ENCODE peak calls at places on chromosomes 16 and 17, in six cellular contexts. One of them, this sample, is unnamed.

GRCh38 chr16:70160821-70161220 is 12.8 kb upstream of the CLEC18C start:
- DNase-seq in OCI-LY7: no peak
- DNase-seq in HFFc6: no peak
- DNase-seq in cardiac muscle cell: no peak
- DNase-seq in neural progenitor cell: no peak
- DNase-seq in fibroblast of mammary gland: no peak
- DNase-seq in this sample: peak

GRCh38 chr17:40522250-40522960 is 21.0 kb upstream of the TNS4 start:
- DNase-seq in OCI-LY7: no peak
- DNase-seq in fibroblast of mammary gland: peak
- DNase-seq in HFFc6: no peak
- DNase-seq in cardiac muscle cell: no peak
- DNase-seq in neural progenitor cell: no peak
- DNase-seq in this sample: no peak

GRCh38 chr16:55832788-55833583 is at the start of gene CES1:
- DNase-seq in HFFc6: no peak
- DNase-seq in OCI-LY7: no peak
- DNase-seq in cardiac muscle cell: peak
- DNase-seq in fibroblast of mammary gland: no peak
- DNase-seq in neural progenitor cell: peak
- DNase-seq in this sample: no peak

GRCh38 chr17:8120520-8121443 is 2.5 kb upstream of the ALOXE3 start:
- DNase-seq in cardiac muscle cell: peak
- DNase-seq in fibroblast of mammary gland: peak
- DNase-seq in neural progenitor cell: peak
- DNase-seq in HFFc6: peak
- DNase-seq in OCI-LY7: peak
- DNase-seq in this sample: peak

GRCh38 chr16:21203155-21203797 is 8.1 kb downstream of the ZP2 start:
- DNase-seq in OCI-LY7: no peak
- DNase-seq in cardiac muscle cell: no peak
- DNase-seq in HFFc6: no peak
- DNase-seq in fibroblast of mammary gland: no peak
- DNase-seq in neural progenitor cell: no peak
- DNase-seq in this sample: no peak

GRCh38 chr16:28905800-28906372 is 19.2 kb downstream of the RABEP2 start:
- DNase-seq in OCI-LY7: no peak
- DNase-seq in neural progenitor cell: no peak
- DNase-seq in HFFc6: no peak
- DNase-seq in cardiac muscle cell: no peak
- DNase-seq in fibroblast of mammary gland: no peak
- DNase-seq in this sample: no peak

GRCh38 chr16:84854759-84855158 is 35.0 kb downstream of the CRISPLD2 start:
- DNase-seq in HFFc6: no peak
- DNase-seq in fibroblast of mammary gland: peak
- DNase-seq in neural progenitor cell: no peak
- DNase-seq in cardiac muscle cell: no peak
- DNase-seq in OCI-LY7: no peak
- DNase-seq in this sample: no peak

GRCh38 chr17:82241183-82241925 is 12.5 kb downstream of the SLC16A3 start:
- DNase-seq in cardiac muscle cell: no peak
- DNase-seq in neural progenitor cell: no peak
- DNase-seq in OCI-LY7: no peak
- DNase-seq in fibroblast of mammary gland: peak
- DNase-seq in HFFc6: peak
- DNase-seq in this sample: no peak

GRCh38 chr16:80656731-80657150 is 115.9 kb downstream of the DYNLRB2 start:
- DNase-seq in fibroblast of mammary gland: no peak
- DNase-seq in HFFc6: no peak
- DNase-seq in cardiac muscle cell: no peak
- DNase-seq in OCI-LY7: no peak
- DNase-seq in neural progenitor cell: peak
- DNase-seq in this sample: peak

GRCh38 chr17:62724398-62725146 is 83.5 kb downstream of the MARCHF10 start:
- DNase-seq in OCI-LY7: peak
- DNase-seq in fibroblast of mammary gland: no peak
- DNase-seq in neural progenitor cell: no peak
- DNase-seq in HFFc6: no peak
- DNase-seq in cardiac muscle cell: no peak
- DNase-seq in this sample: peak

GRCh38 chr17:81341347-81342061 is 46.4 kb upstream of the SLC38A10 start:
- DNase-seq in cardiac muscle cell: peak
- DNase-seq in OCI-LY7: no peak
- DNase-seq in HFFc6: no peak
- DNase-seq in fibroblast of mammary gland: peak
- DNase-seq in neural progenitor cell: peak
- DNase-seq in this sample: no peak

GRCh38 chr16:10946308-10946707 is 1.9 kb downstream of the CLEC16A start:
- DNase-seq in HFFc6: no peak
- DNase-seq in OCI-LY7: no peak
- DNase-seq in neural progenitor cell: peak
- DNase-seq in cardiac muscle cell: no peak
- DNase-seq in fibroblast of mammary gland: no peak
- DNase-seq in this sample: no peak

GRCh38 chr17:61129876-61130275 is 269.8 kb upstream of the TBX2 start:
- DNase-seq in OCI-LY7: no peak
- DNase-seq in fibroblast of mammary gland: peak
- DNase-seq in cardiac muscle cell: no peak
- DNase-seq in HFFc6: no peak
- DNase-seq in neural progenitor cell: no peak
- DNase-seq in this sample: no peak

GRCh38 chr17:80277751-80278671 is 17.4 kb downstream of the RNF213 start:
- DNase-seq in OCI-LY7: no peak
- DNase-seq in neural progenitor cell: no peak
- DNase-seq in cardiac muscle cell: no peak
- DNase-seq in fibroblast of mammary gland: no peak
- DNase-seq in HFFc6: no peak
- DNase-seq in this sample: no peak

GRCh38 chr17:30970757-30971567 is at the start of gene RNF135:
- DNase-seq in HFFc6: peak
- DNase-seq in cardiac muscle cell: peak
- DNase-seq in neural progenitor cell: peak
- DNase-seq in OCI-LY7: no peak
- DNase-seq in fibroblast of mammary gland: peak
- DNase-seq in this sample: peak

GRCh38 chr17:28169621-28170349 is 127.3 kb downstream of the NLK start:
- DNase-seq in OCI-LY7: no peak
- DNase-seq in HFFc6: no peak
- DNase-seq in cardiac muscle cell: no peak
- DNase-seq in fibroblast of mammary gland: peak
- DNase-seq in neural progenitor cell: no peak
- DNase-seq in this sample: no peak

GRCh38 chr17:50954641-50955121 is 88.5 kb upstream of the TOB1 start:
- DNase-seq in OCI-LY7: no peak
- DNase-seq in cardiac muscle cell: no peak
- DNase-seq in fibroblast of mammary gland: no peak
- DNase-seq in HFFc6: no peak
- DNase-seq in neural progenitor cell: no peak
- DNase-seq in this sample: peak

GRCh38 chr17:42438600-42439567 is 15.8 kb upstream of the CAVIN1 start:
- DNase-seq in fibroblast of mammary gland: peak
- DNase-seq in OCI-LY7: peak
- DNase-seq in neural progenitor cell: no peak
- DNase-seq in HFFc6: no peak
- DNase-seq in cardiac muscle cell: no peak
- DNase-seq in this sample: no peak
- TF ChIP-seq CTCF in fibroblast of mammary gland: peak
- TF ChIP-seq CTCF in OCI-LY7: peak
- TF ChIP-seq CTCF in neural progenitor cell: peak
- TF ChIP-seq CTCF in HFFc6: peak
- TF ChIP-seq CTCF in cardiac muscle cell: peak
- TF ChIP-seq CTCF in this sample: peak

GRCh38 chr16:13892301-13892700 is 27.7 kb upstream of the ERCC4 start:
- DNase-seq in fibroblast of mammary gland: no peak
- DNase-seq in cardiac muscle cell: no peak
- DNase-seq in HFFc6: no peak
- DNase-seq in neural progenitor cell: no peak
- DNase-seq in OCI-LY7: no peak
- DNase-seq in this sample: no peak

GRCh38 chr16:13895516-13895915 is 24.4 kb upstream of the ERCC4 start:
- DNase-seq in HFFc6: no peak
- DNase-seq in neural progenitor cell: no peak
- DNase-seq in cardiac muscle cell: no peak
- DNase-seq in fibroblast of mammary gland: no peak
- DNase-seq in OCI-LY7: no peak
- DNase-seq in this sample: no peak

GRCh38 chr16:13897806-13898205 is 22.1 kb upstream of the ERCC4 start:
- DNase-seq in HFFc6: no peak
- DNase-seq in OCI-LY7: no peak
- DNase-seq in fibroblast of mammary gland: no peak
- DNase-seq in neural progenitor cell: no peak
- DNase-seq in cardiac muscle cell: no peak
- DNase-seq in this sample: no peak

GRCh38 chr16:13898233-13898632 is 21.7 kb upstream of the ERCC4 start:
- DNase-seq in cardiac muscle cell: no peak
- DNase-seq in HFFc6: no peak
- DNase-seq in fibroblast of mammary gland: no peak
- DNase-seq in neural progenitor cell: no peak
- DNase-seq in OCI-LY7: no peak
- DNase-seq in this sample: no peak

GRCh38 chr16:13896543-13897182 is 23.3 kb upstream of the ERCC4 start:
- DNase-seq in neural progenitor cell: no peak
- DNase-seq in HFFc6: no peak
- DNase-seq in fibroblast of mammary gland: peak
- DNase-seq in OCI-LY7: peak
- DNase-seq in cardiac muscle cell: no peak
- DNase-seq in this sample: no peak
- TF ChIP-seq CTCF in neural progenitor cell: peak
- TF ChIP-seq CTCF in HFFc6: peak
- TF ChIP-seq CTCF in fibroblast of mammary gland: peak
- TF ChIP-seq CTCF in OCI-LY7: peak
- TF ChIP-seq CTCF in cardiac muscle cell: peak
- TF ChIP-seq CTCF in this sample: no peak

DNA sequence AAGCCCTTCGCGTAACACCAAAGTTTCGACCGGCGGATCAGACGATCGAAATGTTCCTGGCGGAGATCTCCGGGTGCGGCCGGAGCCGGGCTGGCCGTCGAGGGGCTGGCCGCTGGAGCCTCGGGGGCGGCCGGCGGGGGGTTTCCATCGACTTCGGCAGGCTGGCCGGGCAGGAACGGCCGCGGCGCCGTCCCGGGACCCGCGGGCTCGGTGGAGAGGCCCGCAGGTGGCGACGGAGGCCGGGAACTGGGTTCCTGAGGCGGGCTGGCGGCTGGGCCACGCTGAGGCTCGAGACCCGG is 1.1 kb downstream of the EPOP start:
- DNase-seq in HFFc6: no peak
- DNase-seq in fibroblast of mammary gland: no peak
- DNase-seq in neural progenitor cell: peak
- DNase-seq in cardiac muscle cell: peak
- DNase-seq in OCI-LY7: no peak
- DNase-seq in this sample: no peak
- TF ChIP-seq CTCF in HFFc6: no peak
- TF ChIP-seq CTCF in fibroblast of mammary gland: no peak
- TF ChIP-seq CTCF in neural progenitor cell: no peak
- TF ChIP-seq CTCF in cardiac muscle cell: no peak
- TF ChIP-seq CTCF in OCI-LY7: no peak
- TF ChIP-seq CTCF in this sample: peak

DNA sequence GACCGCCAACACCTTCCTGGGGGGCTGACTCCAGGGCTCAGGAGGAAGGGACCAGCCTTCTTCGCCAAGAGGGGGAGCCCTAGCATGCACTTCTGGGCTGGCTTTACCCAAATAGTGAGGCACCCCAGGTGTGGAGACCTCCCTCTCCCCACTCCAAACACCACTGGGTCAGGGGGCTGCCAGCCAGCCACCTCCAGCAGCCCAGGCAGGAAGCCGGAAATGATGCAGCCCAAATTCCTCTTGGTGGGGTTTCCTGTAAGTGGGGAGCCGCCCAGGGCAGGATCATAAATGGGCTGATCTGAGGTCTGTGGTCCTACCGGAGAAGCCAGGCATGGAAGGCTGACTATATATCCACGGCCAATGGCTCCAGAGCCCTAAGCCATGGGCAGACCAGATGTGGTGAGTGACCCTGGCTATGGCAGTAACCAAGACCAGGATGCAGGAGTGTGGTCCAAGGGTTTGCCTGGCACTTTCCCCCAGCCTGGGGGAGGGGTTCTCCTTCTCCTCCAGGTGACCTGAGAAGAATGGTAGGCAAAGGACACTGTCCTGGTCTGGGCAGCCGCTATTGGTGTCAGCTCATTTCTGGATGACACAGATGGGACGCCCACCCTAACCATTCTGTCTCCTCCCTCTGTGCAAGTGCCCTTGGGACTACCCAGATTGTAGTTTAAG is 4.2 kb downstream of the GIT1 start:
- DNase-seq in HFFc6: no peak
- DNase-seq in OCI-LY7: peak
- DNase-seq in cardiac muscle cell: no peak
- DNase-seq in neural progenitor cell: no peak
- DNase-seq in fibroblast of mammary gland: no peak
- DNase-seq in this sample: no peak
- TF ChIP-seq CTCF in HFFc6: peak
- TF ChIP-seq CTCF in OCI-LY7: peak
- TF ChIP-seq CTCF in cardiac muscle cell: peak
- TF ChIP-seq CTCF in neural progenitor cell: peak
- TF ChIP-seq CTCF in fibroblast of mammary gland: peak
- TF ChIP-seq CTCF in this sample: peak

DNA sequence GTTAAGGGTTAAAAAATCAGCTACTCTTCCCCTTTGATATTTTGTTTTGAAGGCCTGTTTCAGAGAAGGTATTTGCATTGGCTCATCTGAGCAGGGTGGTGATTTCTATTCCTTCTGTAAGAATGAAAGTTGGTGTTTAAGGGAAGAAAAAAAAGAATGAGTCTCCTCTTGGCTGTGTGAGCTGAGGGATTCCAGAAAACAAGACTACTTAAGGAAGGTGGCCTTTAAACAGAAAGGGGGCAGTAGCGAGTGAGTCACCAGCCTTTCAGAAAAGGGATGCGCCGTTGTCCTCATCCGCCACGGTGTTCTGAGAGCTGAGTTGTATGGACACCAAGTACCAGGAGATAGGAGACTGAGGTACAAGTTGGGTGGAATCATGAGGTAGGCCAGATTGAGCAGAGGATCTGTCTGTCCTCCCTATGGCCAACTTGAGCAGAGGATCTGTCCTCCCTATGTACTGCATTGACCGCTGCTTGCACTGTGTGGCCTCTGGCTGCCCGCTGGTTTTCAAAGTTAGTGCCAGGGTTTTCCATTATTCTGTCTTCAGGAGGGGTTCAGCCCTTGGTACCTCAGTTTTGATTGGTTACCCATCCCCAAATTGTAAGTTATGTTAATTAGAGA is 8.2 kb downstream of the PRKCA start:
- DNase-seq in neural progenitor cell: peak
- DNase-seq in cardiac muscle cell: no peak
- DNase-seq in fibroblast of mammary gland: no peak
- DNase-seq in OCI-LY7: no peak
- DNase-seq in HFFc6: no peak
- DNase-seq in this sample: no peak
- TF ChIP-seq CTCF in neural progenitor cell: peak
- TF ChIP-seq CTCF in cardiac muscle cell: peak
- TF ChIP-seq CTCF in fibroblast of mammary gland: peak
- TF ChIP-seq CTCF in OCI-LY7: peak
- TF ChIP-seq CTCF in HFFc6: peak
- TF ChIP-seq CTCF in this sample: no peak